ENCODE peak calls at places on chromosomes 4 and X, in six cellular contexts. Q is suprapubic skin, C is SK-N-SH, A is gastrocnemius medialis, L is GM06990, R is HCT116. Z is an unnamed sample.

GRCh38 chrX:100350704-100351489 is 59.2 kb downstream of the PCDH19 start:
- DNase-seq in Q (no peak), C (no peak), A (no peak), L (no peak), R (no peak), Z (no peak)

GRCh38 chr4:25128671-25129070 is 31.6 kb downstream of the SEPSECS start:
- DNase-seq in Q (no peak), C (no peak), A (no peak), L (no peak), R (no peak), Z (no peak)

GRCh38 chr4:105620640-105621323 is 68.4 kb downstream of the ARHGEF38 start:
- DNase-seq in Q (no peak), C (no peak), A (no peak), L (no peak), R (peak), Z (no peak)

GRCh38 chrX:132489256-132490085 is 633 bp upstream of the MBNL3 start:
- DNase-seq in Q (no peak), C (peak), A (no peak), L (peak), R (no peak), Z (peak)

GRCh38 chrX:108380222-108380621 is 58.0 kb downstream of the COL4A6 start:
- DNase-seq in Q (no peak), C (no peak), A (no peak), L (no peak), R (no peak), Z (no peak)

GRCh38 chr4:158172558-158173258 is at the start of gene GASK1B:
- DNase-seq in Q (no peak), C (peak), A (no peak), L (no peak), R (peak), Z (peak)

GRCh38 chrX:39729834-39730670 is 367.7 kb downstream of the BCOR start:
- DNase-seq in Q (no peak), C (peak), A (no peak), L (no peak), R (no peak), Z (no peak)

GRCh38 chr4:77104405-77105292 is 28.9 kb upstream of the CCNI start:
- DNase-seq in Q (peak), C (no peak), A (peak), L (peak), R (no peak), Z (no peak)

GRCh38 chrX:9369802-9370291 is 95.0 kb upstream of the TBL1X start:
- DNase-seq in Q (no peak), C (no peak), A (no peak), L (no peak), R (no peak), Z (no peak)

GRCh38 chr4:4995866-4996265 is 23.4 kb downstream of the CYTL1 start:
- DNase-seq in Q (no peak), C (peak), A (no peak), L (no peak), R (no peak), Z (no peak)

GRCh38 chr4:786074-786741 is 39.7 kb downstream of the CPLX1 start:
- DNase-seq in Q (no peak), C (no peak), A (no peak), L (no peak), R (no peak), Z (no peak)

GRCh38 chr4:30952526-30953219 is 232.5 kb downstream of the PCDH7 start:
- DNase-seq in Q (no peak), C (no peak), A (no peak), L (no peak), R (peak), Z (no peak)

GRCh38 chr4:98642991-98643426 is 15.4 kb downstream of the TSPAN5 start:
- DNase-seq in Q (no peak), C (no peak), A (no peak), L (no peak), R (peak), Z (no peak)

GRCh38 chr4:143337600-143338287 is 1.1 kb downstream of the GAB1 start:
- DNase-seq in Q (no peak), C (peak), A (no peak), L (no peak), R (no peak), Z (no peak)

GRCh38 chr4:53804719-53805118 is 213.4 kb upstream of the LNX1 start:
- DNase-seq in Q (no peak), C (no peak), A (no peak), L (peak), R (peak), Z (peak)

GRCh38 chrX:66074920-66075879 is 35.3 kb upstream of the VSIG4 start:
- DNase-seq in Q (no peak), C (no peak), A (peak), L (peak), R (no peak), Z (no peak)

GRCh38 chr4:17511950-17512795 is at the start of gene QDPR:
- DNase-seq in Q (peak), C (peak), A (peak), L (peak), R (peak), Z (peak)

GRCh38 chrX:123665197-123665596 is 67.7 kb downstream of the THOC2 start:
- DNase-seq in Q (no peak), C (no peak), A (no peak), L (no peak), R (no peak), Z (no peak)

GRCh38 chr4:71210831-71211230 is 128.0 kb upstream of the SLC4A4 start:
- DNase-seq in Q (no peak), C (no peak), A (no peak), L (no peak), R (no peak), Z (no peak)

GRCh38 chrX:2498781-2499302 is 1.9 kb downstream of the DHRSX start:
- DNase-seq in Q (no peak), C (no peak), A (peak), L (no peak), R (no peak), Z (no peak)

GRCh38 chr4:122827899-122828601 is 1.4 kb downstream of the FGF2 start:
- DNase-seq in Q (no peak), C (peak), A (no peak), L (peak), R (no peak), Z (peak)

GRCh38 chr4:148651991-148652390 is 209.8 kb upstream of the NR3C2 start:
- DNase-seq in Q (no peak), C (no peak), A (no peak), L (no peak), R (no peak), Z (no peak)

GRCh38 chrX:10496345-10496965 is 123.9 kb downstream of the MID1 start:
- DNase-seq in Q (no peak), C (peak), A (no peak), L (no peak), R (no peak), Z (no peak)

GRCh38 chr4:2081540-2081939 is 22.4 kb downstream of the NAT8L start:
- DNase-seq in Q (no peak), C (no peak), A (peak), L (no peak), R (no peak), Z (no peak)

GRCh38 chr4:24121395-24122175 is 231.7 kb upstream of the PPARGC1A start:
- DNase-seq in Q (no peak), C (no peak), A (no peak), L (no peak), R (no peak), Z (no peak)

GRCh38 chrX:77595848-77596247 is 148.7 kb downstream of the FGF16 start:
- DNase-seq in Q (no peak), C (no peak), A (no peak), L (no peak), R (no peak), Z (no peak)

GRCh38 chrX:77597511-77597910 is 150.3 kb downstream of the FGF16 start:
- DNase-seq in Q (no peak), C (no peak), A (no peak), L (no peak), R (no peak), Z (no peak)

GRCh38 chrX:77597090-77597489 is 149.9 kb downstream of the FGF16 start:
- DNase-seq in Q (no peak), C (peak), A (no peak), L (no peak), R (no peak), Z (no peak)
- TF ChIP-seq CTCF in Q (no peak), C (peak), A (peak), L (peak), R (peak), Z (no peak)

DNA sequence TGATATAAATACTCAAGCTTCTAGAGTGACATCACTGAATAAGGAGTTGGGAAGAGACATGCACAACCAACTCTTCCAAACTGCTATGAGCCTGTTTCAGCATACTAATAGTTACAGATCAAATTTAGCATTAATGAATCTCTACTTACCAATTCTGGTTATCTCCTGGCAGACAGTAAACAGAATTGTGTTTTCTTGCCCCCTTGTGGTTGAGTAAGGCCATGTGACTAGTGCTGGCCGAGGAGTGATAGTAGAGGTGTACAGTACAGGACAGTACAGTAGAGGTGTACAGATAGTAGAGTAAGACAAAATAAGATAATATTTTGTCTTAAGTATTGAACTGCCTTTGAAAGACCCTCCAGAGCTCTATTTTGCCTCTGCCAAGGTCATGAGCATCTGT is 681.4 kb downstream of the GABRG1 start:
- DNase-seq in Q (no peak), C (peak), A (no peak), L (no peak), R (no peak), Z (no peak)
- TF ChIP-seq CTCF in Q (no peak), C (peak), A (no peak), L (peak), R (no peak), Z (no peak)

GRCh38 chr4:73918058-73918457 is 48.9 kb downstream of the CXCL1 start:
- DNase-seq in Q (no peak), C (no peak), A (no peak), L (no peak), R (no peak), Z (no peak)

GRCh38 chr4:73923631-73923937 is 54.4 kb downstream of the CXCL1 start:
- DNase-seq in Q (no peak), C (no peak), A (no peak), L (no peak), R (no peak), Z (no peak)

GRCh38 chr4:73922317-73922716 is 53.1 kb downstream of the CXCL1 start:
- DNase-seq in Q (no peak), C (no peak), A (no peak), L (no peak), R (no peak), Z (no peak)

GRCh38 chr4:73919691-73920090 is 50.5 kb downstream of the CXCL1 start:
- DNase-seq in Q (no peak), C (no peak), A (no peak), L (no peak), R (no peak), Z (no peak)

GRCh38 chr4:73922766-73923630 is 53.8 kb downstream of the CXCL1 start:
- DNase-seq in Q (no peak), C (no peak), A (no peak), L (no peak), R (peak), Z (no peak)
- TF ChIP-seq CTCF in Q (no peak), C (peak), A (peak), L (no peak), R (peak), Z (no peak)

GRCh38 chrX:97021680-97022079 is 138.0 kb downstream of the RPA4 start:
- DNase-seq in Q (no peak), C (no peak), A (no peak), L (no peak), R (no peak), Z (no peak)

GRCh38 chrX:97011540-97011939 is 127.8 kb downstream of the RPA4 start:
- DNase-seq in Q (no peak), C (no peak), A (no peak), L (no peak), R (no peak), Z (no peak)

GRCh38 chrX:97016106-97016505 is 132.4 kb downstream of the RPA4 start:
- DNase-seq in Q (no peak), C (no peak), A (no peak), L (no peak), R (no peak), Z (no peak)
- TF ChIP-seq CTCF in Q (no peak), C (no peak), A (no peak), L (no peak), R (no peak), Z (no peak)

DNA sequence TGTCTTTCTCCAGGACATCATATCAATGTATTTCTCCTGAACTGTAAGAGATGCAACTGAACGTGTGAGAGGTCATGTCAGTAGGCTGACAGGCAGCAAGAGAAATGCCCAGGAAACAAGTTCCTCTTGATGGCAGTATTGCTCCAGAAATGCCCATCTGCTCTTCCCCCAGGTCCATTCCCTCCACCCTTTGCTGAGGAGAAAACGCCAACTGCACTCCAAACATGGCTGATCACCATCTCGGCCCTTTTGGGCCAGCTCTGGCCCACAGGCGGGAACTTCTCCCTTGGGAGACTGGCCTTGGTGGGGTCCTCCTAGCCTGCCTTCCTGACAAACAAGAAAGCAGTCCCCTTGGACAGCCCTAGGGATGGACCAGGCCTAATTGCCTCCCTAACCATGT is 276.5 kb upstream of the AGTR2 start:
- DNase-seq in Q (no peak), C (peak), A (no peak), L (no peak), R (peak), Z (peak)
- TF ChIP-seq CTCF in Q (no peak), C (peak), A (peak), L (peak), R (peak), Z (no peak)

DNA sequence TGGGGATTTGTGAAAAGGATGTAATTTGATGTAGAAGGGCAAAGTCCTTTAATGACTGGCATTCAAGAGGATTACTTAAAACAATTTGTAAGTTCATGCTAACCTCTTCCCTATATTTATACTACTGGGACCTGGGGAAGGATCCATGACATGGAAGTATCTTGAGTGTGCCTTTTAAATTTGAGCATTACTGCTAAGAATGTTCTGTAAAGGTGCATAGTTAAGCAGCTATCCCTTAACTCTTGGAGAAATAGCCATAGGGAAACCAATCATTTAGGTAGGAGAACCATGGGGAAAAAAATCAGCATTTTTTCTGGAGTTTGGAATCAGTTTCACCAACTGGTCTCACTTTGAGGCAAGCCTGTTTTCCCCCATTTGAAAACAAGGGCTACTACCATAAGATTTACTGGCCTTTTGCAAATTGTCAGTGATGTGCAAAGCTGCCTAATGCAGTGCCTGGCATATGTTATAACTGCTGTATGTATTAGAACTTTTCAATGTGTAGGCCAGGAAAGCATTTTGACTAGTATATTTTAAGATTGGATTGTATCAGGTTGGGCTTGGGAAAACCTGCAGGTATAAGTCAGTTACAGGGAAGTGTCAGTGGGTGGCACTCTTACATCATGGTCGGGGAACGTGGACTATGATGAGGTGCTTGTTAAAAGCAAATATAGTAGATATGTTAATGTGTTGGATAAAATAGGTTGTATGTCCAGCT is 72.1 kb downstream of the PRSS12 start:
- DNase-seq in Q (no peak), C (peak), A (no peak), L (no peak), R (peak), Z (peak)
- TF ChIP-seq CTCF in Q (peak), C (peak), A (no peak), L (peak), R (peak), Z (peak)

DNA sequence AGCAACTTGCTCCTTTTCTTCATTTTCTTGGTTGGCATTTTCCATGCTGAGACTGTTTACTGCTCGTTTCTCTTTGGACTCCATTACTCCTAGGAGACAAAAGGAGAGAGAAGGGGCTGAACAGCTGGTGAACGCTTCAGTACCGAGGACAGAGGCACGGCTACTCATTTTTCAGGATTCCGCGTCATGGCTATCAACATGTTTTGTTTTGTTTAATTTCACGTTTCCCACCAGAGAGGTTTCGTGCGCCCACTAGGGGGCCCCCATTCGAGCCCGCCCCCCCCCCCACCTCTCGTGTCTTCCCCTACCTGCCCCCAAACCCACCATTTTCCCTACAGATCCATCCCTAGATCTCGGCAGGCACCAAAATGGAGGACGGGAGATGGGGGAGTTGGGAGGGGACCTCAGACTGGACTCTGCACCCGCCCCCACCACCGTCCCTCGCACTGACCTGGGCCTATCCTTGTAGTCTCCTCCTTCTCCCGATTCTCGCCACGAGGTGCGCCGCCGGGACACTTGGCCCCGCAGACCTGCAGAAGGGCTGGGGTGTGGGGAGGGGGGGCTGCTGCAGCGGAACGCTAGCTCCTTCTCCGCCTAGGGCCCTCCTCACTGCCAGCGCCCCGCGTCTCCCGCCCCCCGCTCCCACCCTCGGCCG is 653 bp downstream of the BEX1 start:
- DNase-seq in Q (no peak), C (peak), A (no peak), L (no peak), R (no peak), Z (no peak)
- TF ChIP-seq CTCF in Q (no peak), C (peak), A (no peak), L (no peak), R (no peak), Z (no peak)

GRCh38 chrX:46383006-46383405 is 162.2 kb downstream of the ZNF674 start:
- DNase-seq in Q (no peak), C (no peak), A (no peak), L (no peak), R (no peak), Z (no peak)

GRCh38 chrX:46381630-46382029 is 163.6 kb downstream of the ZNF674 start:
- DNase-seq in Q (no peak), C (no peak), A (no peak), L (peak), R (peak), Z (no peak)

GRCh38 chrX:46382595-46382994 is 162.6 kb downstream of the ZNF674 start:
- DNase-seq in Q (no peak), C (no peak), A (no peak), L (no peak), R (no peak), Z (no peak)

GRCh38 chrX:46386511-46386910 is 158.7 kb downstream of the ZNF674 start:
- DNase-seq in Q (no peak), C (no peak), A (no peak), L (no peak), R (no peak), Z (no peak)
- TF ChIP-seq CTCF in Q (no peak), C (peak), A (no peak), L (peak), R (peak), Z (no peak)

GRCh38 chr4:154329939-154330338 is 161.7 kb downstream of the DCHS2 start:
- DNase-seq in Q (no peak), C (no peak), A (peak), L (no peak), R (no peak), Z (no peak)

GRCh38 chr4:154329268-154329858 is 162.2 kb downstream of the DCHS2 start:
- DNase-seq in Q (no peak), C (no peak), A (no peak), L (no peak), R (no peak), Z (peak)

GRCh38 chr4:154335588-154335987 is 156.0 kb downstream of the DCHS2 start:
- DNase-seq in Q (no peak), C (no peak), A (no peak), L (no peak), R (no peak), Z (no peak)

GRCh38 chr4:154328030-154328429 is 163.6 kb downstream of the DCHS2 start:
- DNase-seq in Q (no peak), C (no peak), A (no peak), L (no peak), R (no peak), Z (no peak)

GRCh38 chr4:154332681-154333421 is 158.7 kb downstream of the DCHS2 start:
- DNase-seq in Q (no peak), C (peak), A (no peak), L (peak), R (no peak), Z (peak)
- TF ChIP-seq CTCF in Q (no peak), C (no peak), A (no peak), L (peak), R (no peak), Z (no peak)

DNA sequence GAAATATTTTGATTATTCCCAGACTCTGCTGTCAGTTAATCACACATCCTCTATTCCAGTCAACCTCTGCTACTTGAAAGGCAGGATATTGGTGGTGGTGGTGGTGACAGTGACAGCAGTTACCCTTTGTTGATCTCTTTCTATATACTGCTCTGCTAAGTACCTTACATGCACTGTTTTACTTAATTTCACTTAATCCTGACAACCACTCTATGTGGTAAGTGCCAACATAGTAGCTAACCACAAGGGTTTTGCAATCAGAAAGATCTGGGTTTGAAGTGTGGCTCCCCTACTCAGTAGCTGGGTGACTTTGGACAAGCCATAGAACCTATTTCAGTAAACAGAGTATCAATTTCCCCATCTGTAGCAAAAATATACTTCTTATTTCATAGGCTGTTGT is 24.2 kb upstream of the F9 start:
- DNase-seq in Q (no peak), C (no peak), A (no peak), L (no peak), R (no peak), Z (no peak)
- TF ChIP-seq CTCF in Q (no peak), C (no peak), A (no peak), L (no peak), R (no peak), Z (no peak)

Z was measured in GM10248.